ENCODE peak calls at places on chromosome 17, in six cellular contexts. F is heart right ventricle; S is GM23248; M is CD8-positive, alpha-beta T cell; L is esophagus squamous epithelium; Y is CD4-positive, CD25-positive, alpha-beta regulatory T cell. T is an unnamed sample.

GRCh38 chr17:32971171-32971570 is 20.5 kb upstream of the SPACA3 start:
- DNase-seq in F (no peak), S (peak; percentile 34), M (no peak), L (no peak), Y (no peak), T (no peak)

GRCh38 chr17:71899317-71899716 is 221.5 kb upstream of the SOX9 start:
- DNase-seq in F (no peak), S (peak; percentile 54), M (no peak), L (no peak), Y (no peak), T (no peak)

GRCh38 chr17:16872836-16873653 is 98.9 kb downstream of the TNFRSF13B start:
- DNase-seq in F (peak; percentile 26), S (peak; percentile 55), M (peak; percentile 35), L (no peak), Y (no peak), T (no peak)

GRCh38 chr17:6507535-6507934 is 48.8 kb downstream of the PITPNM3 start:
- DNase-seq in F (no peak), S (peak; percentile 98), M (no peak), L (no peak), Y (no peak), T (no peak)

GRCh38 chr17:37650419-37651003 is 7.3 kb upstream of the DDX52 start:
- DNase-seq in F (no peak), S (peak; percentile 75), M (no peak), L (no peak), Y (no peak), T (no peak)

GRCh38 chr17:43403846-43404245 is 5.1 kb downstream of the ARL4D start:
- DNase-seq in F (no peak), S (no peak), M (no peak), L (no peak), Y (no peak), T (no peak)

GRCh38 chr17:37392024-37392590 is 14.5 kb downstream of the ACACA start:
- DNase-seq in F (no peak), S (peak; percentile 52), M (no peak), L (no peak), Y (no peak), T (peak; percentile 19)

GRCh38 chr17:31525801-31526549 is 134.5 kb downstream of the RAB11FIP4 start:
- DNase-seq in F (no peak), S (peak; percentile 39), M (no peak), L (no peak), Y (no peak), T (no peak)

GRCh38 chr17:5530265-5530782 is 44.0 kb downstream of the MIS12 start:
- DNase-seq in F (no peak), S (no peak), M (no peak), L (no peak), Y (no peak), T (no peak)

GRCh38 chr17:34654276-34654675 is 74.9 kb downstream of the TMEM132E start:
- DNase-seq in F (no peak), S (no peak), M (no peak), L (no peak), Y (no peak), T (no peak)

GRCh38 chr17:14672830-14673229 is 371.9 kb downstream of the HS3ST3B1 start:
- DNase-seq in F (no peak), S (peak; percentile 83), M (no peak), L (no peak), Y (no peak), T (no peak)

GRCh38 chr17:42775534-42776098 is 2.4 kb downstream of the VPS25 start:
- DNase-seq in F (no peak), S (peak; percentile 57), M (no peak), L (no peak), Y (no peak), T (no peak)

GRCh38 chr17:50681260-50682200 is 26.2 kb downstream of the ANKRD40 start:
- DNase-seq in F (no peak), S (peak; percentile 89), M (no peak), L (no peak), Y (no peak), T (no peak)

GRCh38 chr17:29369831-29370735 is 20.1 kb upstream of the TAOK1 start:
- DNase-seq in F (peak; percentile 16), S (peak; percentile 92), M (peak; percentile 50), L (no peak), Y (peak; percentile 22), T (peak; percentile 29)

GRCh38 chr17:73401911-73402310 is 90.1 kb upstream of the CDC42EP4 start:
- DNase-seq in F (peak; percentile 60), S (no peak), M (no peak), L (no peak), Y (no peak), T (no peak)

GRCh38 chr17:47205419-47205963 is 3.7 kb upstream of the MYL4 start:
- DNase-seq in F (peak; percentile 26), S (peak; percentile 65), M (peak; percentile 57), L (no peak), Y (peak; percentile 46), T (peak; percentile 62)

GRCh38 chr17:80292557-80292956 is 31.9 kb downstream of the RNF213 start:
- DNase-seq in F (no peak), S (no peak), M (no peak), L (no peak), Y (no peak), T (no peak)

GRCh38 chr17:40416671-40417070 is 1.0 kb downstream of the TOP2A start:
- DNase-seq in F (no peak), S (no peak), M (no peak), L (no peak), Y (no peak), T (no peak)

DNA sequence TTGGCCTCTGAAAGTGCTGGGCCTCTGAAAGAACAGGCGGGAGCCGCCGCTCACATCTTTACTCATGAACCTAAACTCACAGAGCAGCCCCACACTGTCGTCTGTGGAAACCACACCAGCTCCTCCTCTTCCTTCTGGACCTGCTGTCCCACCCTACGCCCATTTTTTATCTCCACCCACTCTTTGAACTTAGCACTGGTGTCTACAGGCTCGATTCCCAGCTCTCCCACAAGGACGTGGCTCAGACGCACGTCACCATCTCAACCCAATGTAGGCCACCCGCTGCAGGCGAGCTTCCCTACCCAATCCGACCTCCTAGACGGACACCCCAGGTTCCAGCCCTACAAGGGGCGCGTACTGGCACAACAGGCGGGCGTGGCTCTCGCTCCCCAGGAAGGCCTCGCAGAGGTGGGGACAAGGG is 62.2 kb downstream of the NXN start:
- DNase-seq in F (peak; percentile 28), S (peak; percentile 39), M (no peak), L (no peak), Y (no peak), T (no peak)
- H3K4me3 ChIP-seq in F (peak overlapping the region; percentile 4), S (peak overlapping the region; percentile 57), M (no peak overlapping the region), L (no peak overlapping the region), Y (no peak overlapping the region), T (no peak overlapping the region)

GRCh38 chr17:49001671-49002070 is 4.5 kb downstream of the IGF2BP1 start:
- DNase-seq in F (no peak), S (no peak), M (no peak), L (no peak), Y (no peak), T (no peak)
- H3K36me3 ChIP-seq in F (no peaks in the 10 kb centered on the region), S (no peaks in the 10 kb centered on the region), M (no peaks in the 10 kb centered on the region), L (no peaks in the 10 kb centered on the region), Y (no peaks in the 10 kb centered on the region), T (no peaks in the 10 kb centered on the region)

GRCh38 chr17:54945671-54946070 is 22.8 kb downstream of the COX11 start:
- DNase-seq in F (no peak), S (peak; percentile 24), M (no peak), L (no peak), Y (no peak), T (no peak)
- H3K4me3 ChIP-seq in F (no peak overlapping the region), S (no peak overlapping the region), M (no peak overlapping the region), L (no peak overlapping the region), Y (no peak overlapping the region), T (no peak overlapping the region)

GRCh38 chr17:7575481-7575883 is 4.0 kb upstream of the CD68 start:
- DNase-seq in F (no peak), S (peak; percentile 58), M (no peak), L (no peak), Y (no peak), T (no peak)

GRCh38 chr17:7577327-7578199 is 1.9 kb upstream of the CD68 start:
- DNase-seq in F (no peak), S (no peak), M (no peak), L (no peak), Y (no peak), T (no peak)

GRCh38 chr17:7576432-7576937 is 3.0 kb upstream of the CD68 start:
- DNase-seq in F (no peak), S (peak; percentile 32), M (no peak), L (no peak), Y (no peak), T (no peak)

GRCh38 chr17:7574176-7574953 is 5.1 kb upstream of the CD68 start:
- DNase-seq in F (no peak), S (peak; percentile 54), M (no peak), L (no peak), Y (no peak), T (no peak)

GRCh38 chr17:7575959-7576358 is 3.5 kb upstream of the CD68 start:
- DNase-seq in F (no peak), S (no peak), M (no peak), L (no peak), Y (no peak), T (no peak)
- H3K36me3 ChIP-seq in F (peaks cover 60% of the 10 kb centered on the region), S (peaks cover 44% of the 10 kb centered on the region), M (peaks cover 50% of the 10 kb centered on the region), L (peaks cover 60% of the 10 kb centered on the region), Y (peaks cover 49% of the 10 kb centered on the region), T (peaks cover 40% of the 10 kb centered on the region)

DNA sequence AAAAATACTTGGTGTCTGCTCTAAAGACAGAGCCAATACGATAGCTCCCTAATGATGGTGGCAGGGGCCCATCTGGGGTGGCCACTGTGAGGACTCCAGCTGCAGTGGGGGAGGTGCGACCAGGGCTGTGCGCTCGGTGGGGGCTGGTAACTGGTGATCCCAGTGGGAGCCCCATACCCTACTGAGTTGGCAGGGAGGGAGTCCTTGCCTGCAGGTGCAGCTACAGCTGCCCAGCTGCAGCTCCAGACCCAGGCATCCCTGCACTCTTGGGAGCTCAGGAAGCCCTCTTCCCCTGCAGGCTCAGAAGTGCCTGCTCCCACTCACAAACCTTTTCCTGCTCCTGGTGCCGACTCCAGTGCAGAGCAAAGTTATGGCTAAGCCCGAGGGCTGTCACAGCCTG is 31.2 kb upstream of the KIF2B start:
- DNase-seq in F (no peak), S (no peak), M (no peak), L (no peak), Y (no peak), T (no peak)
- H3K4me3 ChIP-seq in F (no peak overlapping the region), S (no peak overlapping the region), M (no peak overlapping the region), L (no peak overlapping the region), Y (no peak overlapping the region), T (no peak overlapping the region)

GRCh38 chr17:61405686-61406542 is 6.3 kb downstream of the TBX2 start:
- DNase-seq in F (no peak), S (no peak), M (no peak), L (no peak), Y (no peak), T (no peak)

GRCh38 chr17:61403846-61404701 is 4.4 kb downstream of the TBX2 start:
- DNase-seq in F (no peak), S (no peak), M (no peak), L (no peak), Y (no peak), T (no peak)

GRCh38 chr17:61402978-61403845 is 3.6 kb downstream of the TBX2 start:
- DNase-seq in F (no peak), S (no peak), M (no peak), L (no peak), Y (no peak), T (no peak)

GRCh38 chr17:61405047-61405685 is 5.5 kb downstream of the TBX2 start:
- DNase-seq in F (no peak), S (no peak), M (no peak), L (no peak), Y (no peak), T (no peak)

GRCh38 chr17:61404702-61405046 is 5.0 kb downstream of the TBX2 start:
- DNase-seq in F (no peak), S (no peak), M (no peak), L (no peak), Y (no peak), T (no peak)
- H3K36me3 ChIP-seq in F (peaks cover 13% of the 10 kb centered on the region), S (no peaks in the 10 kb centered on the region), M (no peaks in the 10 kb centered on the region), L (peaks cover 14% of the 10 kb centered on the region), Y (no peaks in the 10 kb centered on the region), T (no peaks in the 10 kb centered on the region)

T was measured in GM06990.